ENCODE peak calls at places on chromosomes 5 and 9, in five cellular contexts. T is K562, Y is A549, H is SK-N-SH, B is H1. K is an unnamed sample.

GRCh38 chr9:126326228-126327015 is at the start of gene MVB12B:
- DNase-seq in T (peak), Y (peak), H (peak), B (no peak), K (peak)

GRCh38 chr9:27726244-27727141 is 153.2 kb upstream of the C9orf72 start:
- DNase-seq in T (peak), Y (peak), H (peak), B (peak), K (peak)

GRCh38 chr5:125237026-125237425 is 490.6 kb upstream of the ZNF608 start:
- DNase-seq in T (no peak), Y (no peak), H (no peak), B (no peak), K (no peak)

GRCh38 chr5:16507716-16508115 is 42.1 kb upstream of the ZNF622 start:
- DNase-seq in T (no peak), Y (no peak), H (no peak), B (no peak), K (no peak)

GRCh38 chr5:149682532-149683076 is 47.5 kb upstream of the PPARGC1B start:
- DNase-seq in T (no peak), Y (no peak), H (no peak), B (no peak), K (no peak)

GRCh38 chr9:136808075-136808780 is 480 bp downstream of the RABL6 start:
- DNase-seq in T (no peak), Y (no peak), H (peak), B (peak), K (no peak)

GRCh38 chr9:133224762-133225161 is 15.7 kb upstream of the OBP2B start:
- DNase-seq in T (no peak), Y (no peak), H (no peak), B (peak), K (no peak)

GRCh38 chr9:132164604-132165362 is 2.9 kb downstream of the NTNG2 start:
- DNase-seq in T (no peak), Y (no peak), H (no peak), B (no peak), K (no peak)

GRCh38 chr5:171747061-171747859 is 38.4 kb upstream of the SMIM23 start:
- DNase-seq in T (no peak), Y (no peak), H (no peak), B (no peak), K (no peak)

GRCh38 chr5:102858808-102859207 is 103.7 kb downstream of the PAM start:
- DNase-seq in T (no peak), Y (no peak), H (no peak), B (no peak), K (peak)

GRCh38 chr5:80961376-80962281 is 1.5 kb downstream of the RASGRF2 start:
- DNase-seq in T (no peak), Y (no peak), H (no peak), B (no peak), K (peak)

GRCh38 chr5:178644826-178645545 is 18.1 kb upstream of the CLK4 start:
- DNase-seq in T (no peak), Y (no peak), H (no peak), B (no peak), K (no peak)

GRCh38 chr5:139246394-139246793 is 47.1 kb upstream of the MATR3 start:
- DNase-seq in T (peak), Y (no peak), H (no peak), B (no peak), K (peak)

GRCh38 chr5:32600057-32600622 is 14.8 kb downstream of the SUB1 start:
- DNase-seq in T (no peak), Y (no peak), H (no peak), B (no peak), K (peak)

GRCh38 chr5:142587354-142587965 is 98.4 kb downstream of the FGF1 start:
- DNase-seq in T (peak), Y (peak), H (no peak), B (peak), K (peak)

GRCh38 chr9:110671849-110672248 is 3.3 kb downstream of the MUSK start:
- DNase-seq in T (no peak), Y (no peak), H (no peak), B (no peak), K (no peak)

GRCh38 chr5:138849439-138849838 is 25.7 kb downstream of the LRRTM2 start:
- DNase-seq in T (no peak), Y (no peak), H (peak), B (no peak), K (peak)

GRCh38 chr5:24606974-24607373 is 37.8 kb downstream of the CDH10 start:
- DNase-seq in T (no peak), Y (no peak), H (no peak), B (no peak), K (no peak)

GRCh38 chr9:131273146-131273545 is 3.2 kb downstream of the FAM78A start:
- DNase-seq in T (peak), Y (no peak), H (no peak), B (no peak), K (no peak)

GRCh38 chr9:77673912-77674791 is 26.0 kb upstream of the GNA14 start:
- DNase-seq in T (no peak), Y (no peak), H (no peak), B (peak), K (peak)

GRCh38 chr9:70479880-70480291 is 65.4 kb upstream of the KLF9 start:
- DNase-seq in T (no peak), Y (no peak), H (peak), B (no peak), K (peak)

GRCh38 chr5:86869268-86869667 is 251.5 kb downstream of the COX7C start:
- DNase-seq in T (no peak), Y (no peak), H (no peak), B (no peak), K (no peak)

GRCh38 chr5:118548761-118549160 is 439.6 kb downstream of the DTWD2 start:
- DNase-seq in T (no peak), Y (no peak), H (no peak), B (no peak), K (peak)

GRCh38 chr5:157612071-157612476 is 36.5 kb upstream of the ADAM19 start:
- DNase-seq in T (no peak), Y (no peak), H (no peak), B (no peak), K (no peak)

GRCh38 chr9:2638871-2639673 is 17.5 kb downstream of the VLDLR start:
- DNase-seq in T (no peak), Y (no peak), H (no peak), B (no peak), K (no peak)

GRCh38 chr9:105216440-105217178 is 27.8 kb upstream of the SLC44A1 start:
- DNase-seq in T (no peak), Y (no peak), H (no peak), B (no peak), K (no peak)

GRCh38 chr9:70581214-70581966 is 166.9 kb upstream of the KLF9 start:
- DNase-seq in T (no peak), Y (no peak), H (no peak), B (no peak), K (no peak)

GRCh38 chr9:33942471-33943083 is 106.1 kb downstream of the UBAP2 start:
- DNase-seq in T (no peak), Y (peak), H (no peak), B (no peak), K (peak)

GRCh38 chr9:68493953-68494541 is 46.6 kb downstream of the TMEM252 start:
- DNase-seq in T (no peak), Y (no peak), H (no peak), B (no peak), K (peak)

GRCh38 chr9:87479801-87480201 is 17.9 kb upstream of the DAPK1 start:
- DNase-seq in T (peak), Y (no peak), H (no peak), B (no peak), K (no peak)
- TF ChIP-seq RFX5 in T (no peak), Y (no peak), H (no peak), B (no peak), K (no peak)

GRCh38 chr9:134775552-134775951 is 105.1 kb upstream of the FCN2 start:
- DNase-seq in T (no peak), Y (no peak), H (no peak), B (no peak), K (peak)

GRCh38 chr9:134773842-134774241 is 106.8 kb upstream of the FCN2 start:
- DNase-seq in T (no peak), Y (no peak), H (no peak), B (no peak), K (no peak)

GRCh38 chr9:134774991-134775540 is 105.5 kb upstream of the FCN2 start:
- DNase-seq in T (no peak), Y (no peak), H (peak), B (no peak), K (no peak)

GRCh38 chr9:134770972-134771971 is 109.3 kb upstream of the FCN2 start:
- DNase-seq in T (peak), Y (no peak), H (no peak), B (no peak), K (no peak)

DNA sequence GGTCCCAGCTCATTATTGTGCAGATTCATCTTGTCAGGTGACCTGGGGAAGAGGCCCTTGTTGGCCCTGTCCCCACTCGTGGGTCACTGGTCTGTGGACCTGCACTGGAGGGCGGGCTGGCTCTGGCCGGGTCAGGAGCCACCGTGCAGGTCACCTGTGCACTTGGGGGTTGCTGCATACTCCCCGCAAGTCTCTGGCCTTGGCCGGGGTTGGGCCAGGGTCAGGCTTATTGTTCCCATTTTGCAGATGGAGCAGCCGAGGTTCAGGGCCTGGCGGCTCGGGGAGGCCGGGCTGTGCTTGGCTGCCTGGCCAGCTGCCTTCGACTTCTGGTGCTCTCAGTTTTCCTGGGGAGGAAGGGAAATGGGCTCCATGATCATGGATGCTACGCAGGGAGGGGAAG is 108.3 kb upstream of the FCN2 start:
- DNase-seq in T (no peak), Y (no peak), H (no peak), B (no peak), K (no peak)
- TF ChIP-seq RFX5 in T (no peak), Y (no peak), H (no peak), B (no peak), K (no peak)

GRCh38 chr9:14158136-14158781 is 155.7 kb downstream of the NFIB start:
- DNase-seq in T (no peak), Y (no peak), H (no peak), B (no peak), K (no peak)
- TF ChIP-seq RFX5 in T (no peak), Y (no peak), H (no peak), B (no peak), K (no peak)

DNA sequence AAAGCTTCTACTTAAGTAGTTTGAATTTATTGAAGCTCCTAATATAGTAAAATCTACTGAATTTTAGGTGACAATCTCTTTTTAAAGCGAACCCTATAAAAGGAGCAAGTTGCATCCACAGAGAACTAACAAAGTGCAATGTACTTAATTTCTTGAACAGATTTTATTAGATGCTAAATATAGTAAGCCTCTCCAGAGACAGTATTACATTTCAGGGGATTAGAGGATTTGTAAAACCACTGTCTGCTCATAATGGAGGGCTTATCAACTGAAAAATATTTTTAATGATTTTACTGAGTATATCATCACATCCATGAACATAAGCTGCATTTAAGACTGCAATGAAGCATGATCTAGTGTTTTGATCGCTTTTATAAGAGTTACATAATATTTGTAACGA is 230.0 kb upstream of the EFNA5 start:
- DNase-seq in T (no peak), Y (no peak), H (no peak), B (no peak), K (no peak)
- TF ChIP-seq RFX5 in T (no peak), Y (no peak), H (no peak), B (no peak), K (no peak)

GRCh38 chr5:109354761-109355160 is 55.0 kb downstream of the PJA2 start:
- DNase-seq in T (no peak), Y (no peak), H (no peak), B (no peak), K (no peak)
- TF ChIP-seq RFX5 in T (no peak), Y (no peak), H (no peak), B (no peak), K (no peak)